ENCODE peak calls at places on chromosomes 3 and 15, in ten cellular contexts. One of them, this sample, is unnamed.

GRCh38 chr15:31435891-31436628 is 109.4 kb downstream of the KLF13 start:
- DNase-seq in sigmoid colon: no peak
- DNase-seq in natural killer cell: peak
- DNase-seq in T-helper 17 cell: no peak
- DNase-seq in A549: no peak
- DNase-seq in COR-L47: no peak
- DNase-seq in heart left ventricle: no peak
- DNase-seq in Kasumi-1: no peak
- DNase-seq in stimulated activated CD4-positive, alpha-beta T cell treated with anti-CD3 and anti-CD28 coated beads, Interleukin-4, amount 100 ng/mL, for 48 hours: peak
- DNase-seq in EL: no peak
- DNase-seq in this sample: peak

GRCh38 chr3:14512944-14513332 is 27.2 kb downstream of the GRIP2 start:
- DNase-seq in natural killer cell: no peak
- DNase-seq in heart left ventricle: peak
- DNase-seq in sigmoid colon: no peak
- DNase-seq in Kasumi-1: no peak
- DNase-seq in stimulated activated CD4-positive, alpha-beta T cell treated with anti-CD3 and anti-CD28 coated beads, Interleukin-4, amount 100 ng/mL, for 48 hours: no peak
- DNase-seq in EL: no peak
- DNase-seq in COR-L47: no peak
- DNase-seq in A549: no peak
- DNase-seq in T-helper 17 cell: no peak
- DNase-seq in this sample: no peak

GRCh38 chr15:72800819-72801481 is 17.4 kb upstream of the ADPGK start:
- DNase-seq in COR-L47: no peak
- DNase-seq in sigmoid colon: no peak
- DNase-seq in natural killer cell: no peak
- DNase-seq in heart left ventricle: no peak
- DNase-seq in EL: no peak
- DNase-seq in A549: no peak
- DNase-seq in stimulated activated CD4-positive, alpha-beta T cell treated with anti-CD3 and anti-CD28 coated beads, Interleukin-4, amount 100 ng/mL, for 48 hours: no peak
- DNase-seq in Kasumi-1: no peak
- DNase-seq in T-helper 17 cell: no peak
- DNase-seq in this sample: peak

GRCh38 chr3:187165144-187165543 is 25.8 kb upstream of the RPL39L start:
- DNase-seq in COR-L47: peak
- DNase-seq in Kasumi-1: peak
- DNase-seq in T-helper 17 cell: no peak
- DNase-seq in A549: peak
- DNase-seq in heart left ventricle: no peak
- DNase-seq in sigmoid colon: no peak
- DNase-seq in stimulated activated CD4-positive, alpha-beta T cell treated with anti-CD3 and anti-CD28 coated beads, Interleukin-4, amount 100 ng/mL, for 48 hours: no peak
- DNase-seq in EL: peak
- DNase-seq in natural killer cell: no peak
- DNase-seq in this sample: peak

GRCh38 chr3:12638105-12638504 is 25.8 kb downstream of the RAF1 start:
- DNase-seq in COR-L47: no peak
- DNase-seq in stimulated activated CD4-positive, alpha-beta T cell treated with anti-CD3 and anti-CD28 coated beads, Interleukin-4, amount 100 ng/mL, for 48 hours: no peak
- DNase-seq in sigmoid colon: no peak
- DNase-seq in Kasumi-1: no peak
- DNase-seq in EL: peak
- DNase-seq in heart left ventricle: no peak
- DNase-seq in A549: no peak
- DNase-seq in natural killer cell: no peak
- DNase-seq in T-helper 17 cell: no peak
- DNase-seq in this sample: peak

GRCh38 chr15:66702770-66703539 is 919 bp downstream of the SMAD6 start:
- DNase-seq in Kasumi-1: no peak
- DNase-seq in EL: no peak
- DNase-seq in COR-L47: no peak
- DNase-seq in natural killer cell: no peak
- DNase-seq in sigmoid colon: no peak
- DNase-seq in A549: no peak
- DNase-seq in stimulated activated CD4-positive, alpha-beta T cell treated with anti-CD3 and anti-CD28 coated beads, Interleukin-4, amount 100 ng/mL, for 48 hours: no peak
- DNase-seq in heart left ventricle: peak
- DNase-seq in T-helper 17 cell: peak
- DNase-seq in this sample: no peak

GRCh38 chr3:44712455-44713075 is at the start of gene ZNF502:
- DNase-seq in A549: peak
- DNase-seq in stimulated activated CD4-positive, alpha-beta T cell treated with anti-CD3 and anti-CD28 coated beads, Interleukin-4, amount 100 ng/mL, for 48 hours: peak
- DNase-seq in T-helper 17 cell: peak
- DNase-seq in natural killer cell: peak
- DNase-seq in heart left ventricle: peak
- DNase-seq in sigmoid colon: peak
- DNase-seq in Kasumi-1: no peak
- DNase-seq in COR-L47: peak
- DNase-seq in EL: peak
- DNase-seq in this sample: peak

GRCh38 chr15:92097473-92098178 is 244.1 kb downstream of the SLCO3A1 start:
- DNase-seq in EL: peak
- DNase-seq in COR-L47: peak
- DNase-seq in A549: peak
- DNase-seq in stimulated activated CD4-positive, alpha-beta T cell treated with anti-CD3 and anti-CD28 coated beads, Interleukin-4, amount 100 ng/mL, for 48 hours: peak
- DNase-seq in sigmoid colon: no peak
- DNase-seq in T-helper 17 cell: peak
- DNase-seq in heart left ventricle: no peak
- DNase-seq in natural killer cell: peak
- DNase-seq in Kasumi-1: peak
- DNase-seq in this sample: peak

GRCh38 chr15:28084547-28084946 is 14.6 kb downstream of the OCA2 start:
- DNase-seq in Kasumi-1: no peak
- DNase-seq in natural killer cell: no peak
- DNase-seq in COR-L47: no peak
- DNase-seq in A549: no peak
- DNase-seq in EL: peak
- DNase-seq in stimulated activated CD4-positive, alpha-beta T cell treated with anti-CD3 and anti-CD28 coated beads, Interleukin-4, amount 100 ng/mL, for 48 hours: no peak
- DNase-seq in T-helper 17 cell: no peak
- DNase-seq in sigmoid colon: no peak
- DNase-seq in heart left ventricle: no peak
- DNase-seq in this sample: peak

GRCh38 chr3:127820221-127820870 is 2.0 kb downstream of the MGLL start:
- DNase-seq in stimulated activated CD4-positive, alpha-beta T cell treated with anti-CD3 and anti-CD28 coated beads, Interleukin-4, amount 100 ng/mL, for 48 hours: no peak
- DNase-seq in natural killer cell: no peak
- DNase-seq in COR-L47: no peak
- DNase-seq in sigmoid colon: no peak
- DNase-seq in heart left ventricle: no peak
- DNase-seq in EL: peak
- DNase-seq in T-helper 17 cell: no peak
- DNase-seq in Kasumi-1: no peak
- DNase-seq in A549: no peak
- DNase-seq in this sample: peak

GRCh38 chr3:12810013-12810780 is 13.7 kb downstream of the CAND2 start:
- DNase-seq in A549: peak
- DNase-seq in COR-L47: peak
- DNase-seq in natural killer cell: peak
- DNase-seq in sigmoid colon: peak
- DNase-seq in Kasumi-1: peak
- DNase-seq in stimulated activated CD4-positive, alpha-beta T cell treated with anti-CD3 and anti-CD28 coated beads, Interleukin-4, amount 100 ng/mL, for 48 hours: peak
- DNase-seq in heart left ventricle: peak
- DNase-seq in T-helper 17 cell: peak
- DNase-seq in EL: peak
- DNase-seq in this sample: peak

GRCh38 chr3:146221276-146221675 is 29.6 kb downstream of the PLSCR4 start:
- DNase-seq in sigmoid colon: no peak
- DNase-seq in A549: no peak
- DNase-seq in stimulated activated CD4-positive, alpha-beta T cell treated with anti-CD3 and anti-CD28 coated beads, Interleukin-4, amount 100 ng/mL, for 48 hours: no peak
- DNase-seq in EL: no peak
- DNase-seq in T-helper 17 cell: no peak
- DNase-seq in Kasumi-1: no peak
- DNase-seq in natural killer cell: no peak
- DNase-seq in heart left ventricle: no peak
- DNase-seq in COR-L47: no peak
- DNase-seq in this sample: no peak

GRCh38 chr3:119302697-119303630 is 8.8 kb downstream of the ARHGAP31 start:
- DNase-seq in natural killer cell: no peak
- DNase-seq in COR-L47: no peak
- DNase-seq in A549: no peak
- DNase-seq in EL: peak
- DNase-seq in T-helper 17 cell: no peak
- DNase-seq in heart left ventricle: no peak
- DNase-seq in sigmoid colon: no peak
- DNase-seq in stimulated activated CD4-positive, alpha-beta T cell treated with anti-CD3 and anti-CD28 coated beads, Interleukin-4, amount 100 ng/mL, for 48 hours: no peak
- DNase-seq in Kasumi-1: peak
- DNase-seq in this sample: no peak

GRCh38 chr3:9253327-9253726 is 3.9 kb upstream of the SRGAP3 start:
- DNase-seq in T-helper 17 cell: no peak
- DNase-seq in EL: no peak
- DNase-seq in COR-L47: no peak
- DNase-seq in Kasumi-1: no peak
- DNase-seq in natural killer cell: no peak
- DNase-seq in heart left ventricle: no peak
- DNase-seq in stimulated activated CD4-positive, alpha-beta T cell treated with anti-CD3 and anti-CD28 coated beads, Interleukin-4, amount 100 ng/mL, for 48 hours: no peak
- DNase-seq in A549: no peak
- DNase-seq in sigmoid colon: no peak
- DNase-seq in this sample: peak

GRCh38 chr15:70200511-70200991 is 102.8 kb upstream of the TLE3 start:
- DNase-seq in T-helper 17 cell: no peak
- DNase-seq in sigmoid colon: no peak
- DNase-seq in COR-L47: peak
- DNase-seq in stimulated activated CD4-positive, alpha-beta T cell treated with anti-CD3 and anti-CD28 coated beads, Interleukin-4, amount 100 ng/mL, for 48 hours: no peak
- DNase-seq in EL: no peak
- DNase-seq in natural killer cell: no peak
- DNase-seq in heart left ventricle: no peak
- DNase-seq in A549: no peak
- DNase-seq in Kasumi-1: no peak
- DNase-seq in this sample: no peak

GRCh38 chr15:58506064-58506490 is 74.3 kb downstream of the LIPC start:
- DNase-seq in EL: no peak
- DNase-seq in sigmoid colon: no peak
- DNase-seq in A549: no peak
- DNase-seq in COR-L47: no peak
- DNase-seq in natural killer cell: no peak
- DNase-seq in heart left ventricle: no peak
- DNase-seq in T-helper 17 cell: no peak
- DNase-seq in Kasumi-1: no peak
- DNase-seq in stimulated activated CD4-positive, alpha-beta T cell treated with anti-CD3 and anti-CD28 coated beads, Interleukin-4, amount 100 ng/mL, for 48 hours: no peak
- DNase-seq in this sample: no peak

This sample was measured in foreskin fibroblast.